ENCODE peak calls at places on chromosomes 13 and 19, in eight cellular contexts. H is activated CD4-positive, alpha-beta T cell treated with anti-CD3 and anti-CD28 coated beads for 24 hours; Z is left cardiac atrium; J is substantia nigra; A is iris pigment epithelial cell; K is gastrocnemius medialis; P is CD4-positive, CD25-positive, alpha-beta regulatory T cell; R is NCI-H1105. Q is an unnamed sample.

GRCh38 chr13:38824342-38824741 is 137.5 kb downstream of the FREM2 start:
- DNase-seq in H (no peak), Z (no peak), J (no peak), A (no peak), K (no peak), P (no peak), R (no peak), Q (no peak)

GRCh38 chr19:29769997-29770396 is 41.8 kb upstream of the CCNE1 start:
- DNase-seq in H (no peak), Z (no peak), J (no peak), A (no peak), K (no peak), P (no peak), R (no peak), Q (no peak)

GRCh38 chr13:34914416-34914815 is 27.7 kb upstream of the NBEA start:
- DNase-seq in H (no peak), Z (no peak), J (no peak), A (no peak), K (no peak), P (no peak), R (no peak), Q (no peak)

GRCh38 chr13:92074658-92075057 is 676.2 kb downstream of the GPC5 start:
- DNase-seq in H (no peak), Z (no peak), J (no peak), A (no peak), K (no peak), P (no peak), R (no peak), Q (no peak)

GRCh38 chr13:51291341-51291740 is 48.1 kb upstream of the SERPINE3 start:
- DNase-seq in H (no peak), Z (no peak), J (no peak), A (no peak), K (no peak), P (no peak), R (no peak), Q (no peak)

GRCh38 chr13:50162001-50162400 is 146.8 kb downstream of the KCNRG start:
- DNase-seq in H (no peak), Z (no peak), J (no peak), A (no peak), K (no peak), P (no peak), R (no peak), Q (no peak)

GRCh38 chr13:110713981-110714797 is 689 bp downstream of the ING1 start:
- DNase-seq in H (peak), Z (peak), J (peak), A (peak), K (peak), P (peak), R (peak), Q (peak)

GRCh38 chr13:32261567-32261966 is 53.6 kb downstream of the ZAR1L start:
- DNase-seq in H (no peak), Z (peak), J (no peak), A (peak), K (peak), P (no peak), R (no peak), Q (no peak)

GRCh38 chr13:34464011-34464410 is 478.1 kb upstream of the NBEA start:
- DNase-seq in H (no peak), Z (no peak), J (no peak), A (no peak), K (no peak), P (no peak), R (no peak), Q (no peak)

GRCh38 chr19:51227324-51227723 is 2.4 kb downstream of the CD33 start:
- DNase-seq in H (no peak), Z (no peak), J (no peak), A (no peak), K (no peak), P (peak), R (no peak), Q (no peak)

GRCh38 chr19:19053508-19054314 is 10.1 kb upstream of the SLC25A42 start:
- DNase-seq in H (peak), Z (peak), J (peak), A (peak), K (peak), P (peak), R (peak), Q (peak)

GRCh38 chr13:28357247-28357825 is 137.6 kb downstream of the FLT1 start:
- DNase-seq in H (no peak), Z (no peak), J (no peak), A (peak), K (no peak), P (peak), R (no peak), Q (no peak)

GRCh38 chr13:41693434-41693833 is 236.1 kb downstream of the RGCC start:
- DNase-seq in H (no peak), Z (no peak), J (no peak), A (no peak), K (no peak), P (no peak), R (no peak), Q (no peak)

GRCh38 chr19:16862826-16863405 is 25.9 kb upstream of the F2RL3 start:
- DNase-seq in H (no peak), Z (no peak), J (no peak), A (no peak), K (no peak), P (no peak), R (no peak), Q (no peak)

GRCh38 chr19:23882493-23882892 is 32.2 kb upstream of the ZNF726 start:
- DNase-seq in H (no peak), Z (no peak), J (no peak), A (peak), K (no peak), P (no peak), R (peak), Q (no peak)

GRCh38 chr13:74550039-74550438 is 415.8 kb upstream of the KLF12 start:
- DNase-seq in H (no peak), Z (no peak), J (no peak), A (peak), K (no peak), P (peak), R (no peak), Q (no peak)

GRCh38 chr19:10913716-10914340 is 14.6 kb downstream of the YIPF2 start:
- DNase-seq in H (no peak), Z (no peak), J (no peak), A (no peak), K (no peak), P (no peak), R (no peak), Q (no peak)

GRCh38 chr19:3096902-3097326 is 2.8 kb downstream of the GNA11 start:
- DNase-seq in H (no peak), Z (no peak), J (no peak), A (no peak), K (no peak), P (no peak), R (no peak), Q (no peak)

GRCh38 chr19:33962161-33962560 is 165.5 kb downstream of the KCTD15 start:
- DNase-seq in H (no peak), Z (no peak), J (no peak), A (no peak), K (no peak), P (no peak), R (no peak), Q (no peak)

GRCh38 chr19:13476071-13476470 is 30.2 kb downstream of the CACNA1A start:
- DNase-seq in H (no peak), Z (no peak), J (no peak), A (no peak), K (no peak), P (no peak), R (no peak), Q (no peak)

GRCh38 chr13:100115693-100116254 is 26.9 kb downstream of the PCCA start:
- DNase-seq in H (no peak), Z (no peak), J (no peak), A (no peak), K (no peak), P (no peak), R (no peak), Q (no peak)

GRCh38 chr19:6687117-6687516 is 17.2 kb upstream of the TNFSF14 start:
- DNase-seq in H (no peak), Z (no peak), J (no peak), A (no peak), K (no peak), P (no peak), R (no peak), Q (no peak)

GRCh38 chr19:996051-996838 is 4.0 kb upstream of the GRIN3B start:
- DNase-seq in H (peak), Z (no peak), J (no peak), A (peak), K (no peak), P (peak), R (peak), Q (peak)

GRCh38 chr19:56566904-56567273 is 379 bp upstream of the ZNF470 start:
- DNase-seq in H (peak), Z (peak), J (peak), A (peak), K (no peak), P (no peak), R (no peak), Q (no peak)

GRCh38 chr19:30621326-30621920 is 249.2 kb downstream of the ZNF536 start:
- DNase-seq in H (no peak), Z (no peak), J (no peak), A (no peak), K (no peak), P (no peak), R (no peak), Q (no peak)

GRCh38 chr19:44904426-44904994 is 1.1 kb upstream of the APOE start:
- DNase-seq in H (no peak), Z (no peak), J (no peak), A (no peak), K (no peak), P (no peak), R (no peak), Q (no peak)

GRCh38 chr13:110546933-110547332 is 14.6 kb downstream of the RAB20 start:
- DNase-seq in H (no peak), Z (peak), J (no peak), A (peak), K (peak), P (no peak), R (no peak), Q (no peak)

GRCh38 chr13:39867807-39868206 is 212.3 kb downstream of the COG6 start:
- DNase-seq in H (no peak), Z (no peak), J (no peak), A (no peak), K (no peak), P (no peak), R (no peak), Q (no peak)

GRCh38 chr13:90020536-90020935 is 1327.0 kb upstream of the MIR17HG start:
- DNase-seq in H (no peak), Z (no peak), J (no peak), A (no peak), K (no peak), P (no peak), R (no peak), Q (no peak)

GRCh38 chr13:102293723-102294122 is 108.1 kb downstream of the FGF14 start:
- DNase-seq in H (no peak), Z (no peak), J (no peak), A (no peak), K (no peak), P (no peak), R (peak), Q (no peak)